ENCODE peak calls at places on chromosome 19, in five cellular contexts. Y is K562, N is endothelial cell of umbilical vein, G is A549, C is GM12878. K is an unnamed sample.

GRCh38 chr19:35756373-35757230 is at the start of gene HSPB6:
- DNase-seq in Y (no peak), G (no peak), C (no peak), N (peak; percentile 37), K (no peak)

GRCh38 chr19:58374200-58374599 is 6.6 kb downstream of the ZNF837 start:
- DNase-seq in C (no peak), N (no peak), Y (no peak), G (no peak), K (peak; percentile 72)

GRCh38 chr19:56356944-56357343 is 36.4 kb downstream of the ZNF582 start:
- DNase-seq in N (no peak), C (no peak), Y (no peak), G (no peak), K (no peak)

GRCh38 chr19:33394723-33395560 is 21.4 kb downstream of the CEBPG start:
- DNase-seq in C (no peak), G (no peak), Y (no peak), N (peak; percentile 19), K (no peak)

GRCh38 chr19:45103200-45103624 is 10.2 kb downstream of the PPP1R37 start:
- DNase-seq in G (no peak), C (no peak), Y (no peak), N (no peak), K (no peak)

GRCh38 chr19:35562336-35562735 is 1.1 kb downstream of the ATP4A start:
- DNase-seq in G (no peak), C (no peak), Y (no peak), N (no peak), K (no peak)

GRCh38 chr19:33406521-33407139 is 33.1 kb downstream of the CEBPG start:
- DNase-seq in G (peak; percentile 76), C (no peak), Y (peak; percentile 87), N (peak; percentile 57), K (peak; percentile 76)

GRCh38 chr19:50549927-50550593 is 18.2 kb downstream of the LRRC4B start:
- DNase-seq in G (no peak), N (no peak), C (no peak), Y (no peak), K (no peak)

GRCh38 chr19:30666301-30666803 is 294.2 kb downstream of the ZNF536 start:
- DNase-seq in C (no peak), Y (peak; percentile 63), N (peak; percentile 22), G (peak; percentile 48), K (peak; percentile 10)

GRCh38 chr19:51687791-51688664 is 5.1 kb upstream of the SPACA6 start:
- DNase-seq in G (peak; percentile 73), N (peak; percentile 54), Y (peak; percentile 48), C (no peak), K (no peak)

GRCh38 chr19:39934584-39935233 is at the start of gene FCGBP:
- DNase-seq in G (no peak), N (no peak), C (no peak), Y (no peak), K (no peak)

GRCh38 chr19:51779703-51780102 is 15.3 kb upstream of the FPR3 start:
- DNase-seq in Y (no peak), N (no peak), C (no peak), G (no peak), K (no peak)

GRCh38 chr19:17553256-17553655 is 2.2 kb upstream of the COLGALT1 start:
- DNase-seq in G (no peak), C (no peak), Y (no peak), N (peak; percentile 99), K (peak; percentile 66)

GRCh38 chr19:16113727-16114126 is 2.0 kb downstream of the RAB8A start:
- DNase-seq in N (no peak), C (no peak), Y (no peak), G (no peak), K (peak; percentile 68)

GRCh38 chr19:18386543-18387251 is 739 bp downstream of the GDF15 start:
- DNase-seq in C (no peak), G (peak; percentile 46), Y (peak; percentile 63), N (no peak), K (no peak)

GRCh38 chr19:13154911-13155471 is 4.8 kb downstream of the IER2 start:
- DNase-seq in C (no peak), Y (peak; percentile 42), N (peak; percentile 62), G (no peak), K (peak; percentile 79)

GRCh38 chr19:19488875-19489690 is 26.3 kb downstream of the TSSK6 start:
- DNase-seq in N (peak; percentile 86), C (peak; percentile 73), Y (peak; percentile 78), G (peak; percentile 69), K (peak; percentile 92)

GRCh38 chr19:37333457-37333856 is 37.4 kb upstream of the ZNF527 start:
- DNase-seq in G (no peak), Y (no peak), C (no peak), N (peak; percentile 42), K (no peak)

GRCh38 chr19:18053571-18054219 is 33.0 kb downstream of the IL12RB1 start:
- DNase-seq in N (no peak), Y (no peak), C (no peak), G (no peak), K (no peak)

GRCh38 chr19:47663435-47663910 is 49.7 kb upstream of the EHD2 start:
- DNase-seq in N (no peak), G (peak; percentile 31), C (no peak), Y (no peak), K (peak; percentile 65)

GRCh38 chr19:1837625-1838105 is 10.6 kb downstream of the REXO1 start:
- DNase-seq in G (no peak), Y (peak; percentile 68), C (no peak), N (peak; percentile 44), K (no peak)

GRCh38 chr19:42436006-42436405 is 6.7 kb downstream of the CXCL17 start:
- DNase-seq in G (no peak), Y (no peak), N (no peak), C (no peak), K (peak; percentile 6)

GRCh38 chr19:41691268-41691970 is 3.3 kb upstream of the CEACAM7 start:
- DNase-seq in G (peak; percentile 42), N (peak; percentile 20), Y (peak; percentile 58), C (no peak), K (peak; percentile 7)

GRCh38 chr19:19563348-19563848 is 25.3 kb downstream of the CILP2 start:
- DNase-seq in Y (no peak), G (no peak), C (no peak), N (no peak), K (no peak)

GRCh38 chr19:1082165-1082927 is 12.8 kb downstream of the POLR2E start:
- DNase-seq in C (no peak), G (peak; percentile 91), N (peak; percentile 40), Y (peak; percentile 95), K (peak; percentile 47)

GRCh38 chr19:8397746-8398721 is 7.9 kb downstream of the RAB11B start:
- DNase-seq in Y (no peak), G (no peak), N (no peak), C (no peak), K (peak; percentile 50)

GRCh38 chr19:45400192-45400591 is 4.7 kb downstream of the PPP1R13L start:
- DNase-seq in C (no peak), G (no peak), Y (no peak), N (no peak), K (no peak)

GRCh38 chr19:20928371-20928770 is 5.3 kb downstream of the ZNF85 start:
- DNase-seq in C (no peak), N (no peak), G (no peak), Y (no peak), K (no peak)

GRCh38 chr19:57099199-57099661 is 20.6 kb upstream of the USP29 start:
- DNase-seq in C (no peak), Y (peak; percentile 66), G (peak; percentile 42), N (no peak), K (peak; percentile 57)

GRCh38 chr19:49468199-49468598 is 5.8 kb upstream of the FLT3LG start:
- DNase-seq in N (no peak), G (no peak), Y (no peak), C (no peak), K (no peak)

GRCh38 chr19:49469828-49470614 is 4.0 kb upstream of the FLT3LG start:
- DNase-seq in N (no peak), G (peak; percentile 49), C (peak; percentile 84), Y (no peak), K (peak; percentile 89)

GRCh38 chr19:49465371-49465770 is 8.6 kb upstream of the FLT3LG start:
- DNase-seq in Y (no peak), N (no peak), G (no peak), C (no peak), K (no peak)

GRCh38 chr19:49470615-49470978 is 3.4 kb upstream of the FLT3LG start:
- DNase-seq in G (no peak), N (no peak), Y (no peak), C (no peak), K (no peak)

DNA sequence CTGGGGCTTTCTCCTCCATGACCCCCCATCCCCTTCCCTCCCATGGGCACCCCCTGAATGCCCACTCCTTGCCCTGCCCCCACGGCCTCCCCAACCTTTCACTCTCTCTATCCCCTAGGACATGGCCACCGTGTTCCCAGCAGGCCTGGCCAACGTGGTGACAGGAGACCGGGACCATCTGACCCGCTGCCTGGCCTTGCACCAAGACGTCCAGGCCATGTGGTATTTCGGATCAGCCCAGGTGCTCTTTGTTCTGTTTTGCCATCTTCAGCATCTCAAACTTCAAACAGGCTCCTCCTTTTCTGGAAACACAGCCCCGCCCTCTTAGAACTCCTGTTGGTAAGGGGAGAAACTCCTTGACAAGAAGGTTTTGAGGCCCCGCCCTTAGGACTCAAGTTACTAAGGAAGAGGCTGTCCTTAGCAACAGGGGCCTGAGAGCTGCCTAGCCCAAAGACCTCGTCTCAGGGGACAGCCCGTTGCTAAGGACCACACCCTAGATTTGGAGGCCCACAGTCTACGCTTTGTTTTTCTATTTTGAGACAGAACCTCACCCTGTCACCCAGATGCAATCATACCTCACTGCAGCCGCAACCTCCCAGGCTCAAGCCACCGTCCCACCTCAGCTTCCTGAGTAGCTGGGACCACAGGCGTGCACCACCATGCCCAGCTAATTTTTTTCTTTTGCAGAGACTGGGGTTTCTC is 5.1 kb upstream of the FLT3LG start:
- DNase-seq in G (peak; percentile 82), N (no peak), Y (peak; percentile 79), C (peak; percentile 97), K (peak; percentile 93)
- TF ChIP-seq MYC in G (no peak), N (no peak), Y (no peak), C (no peak), K (no peak)

DNA sequence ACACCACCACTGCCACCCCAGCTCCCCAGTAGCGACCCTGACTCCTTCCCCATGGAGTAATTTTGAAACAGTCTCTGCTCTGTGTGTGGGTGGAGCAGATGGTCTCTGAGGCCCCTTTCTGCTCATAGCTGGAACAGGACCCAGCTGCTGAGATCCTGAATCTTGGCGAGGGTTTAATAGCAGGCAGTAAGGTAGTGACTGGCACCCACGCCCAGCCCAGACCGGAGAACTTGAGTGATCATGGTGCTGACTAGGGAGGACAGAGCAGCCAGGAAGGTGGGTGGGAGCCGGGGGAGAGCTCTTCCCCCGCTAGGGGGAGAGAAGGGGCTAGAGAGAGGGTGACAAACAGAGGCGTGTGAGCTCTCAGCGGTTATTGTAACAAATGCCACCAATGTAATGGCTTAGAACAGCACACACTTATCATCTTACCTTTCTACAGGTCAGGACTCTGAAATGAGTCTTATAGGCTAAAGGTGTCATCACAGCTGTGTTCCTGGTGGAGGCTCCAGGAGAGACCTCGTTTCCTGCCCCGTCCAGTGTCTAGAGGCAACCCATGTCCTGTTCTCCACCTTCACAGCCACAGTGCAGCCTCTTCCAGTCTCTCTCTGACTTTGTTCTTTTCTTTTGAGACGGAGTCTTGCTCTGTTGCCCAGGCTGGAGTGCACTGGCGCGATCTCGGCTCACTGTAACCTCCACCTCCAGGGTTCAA is 7.2 kb upstream of the ACER1 start:
- DNase-seq in N (no peak), C (no peak), G (no peak), Y (no peak), K (peak; percentile 10)
- TF ChIP-seq CTCF in N (no peak), C (peak; percentile 5), G (no peak), Y (peak; percentile 46), K (no peak)

GRCh38 chr19:10735741-10736140 is 17.9 kb downstream of the DNM2 start:
- DNase-seq in Y (no peak), C (no peak), N (no peak), G (no peak), K (no peak)
- TF ChIP-seq MAX in Y (no peak), C (no peak), N (no peak), G (no peak), K (no peak)

GRCh38 chr19:27774827-27775226 is 1438.1 kb downstream of the UQCRFS1 start:
- DNase-seq in G (peak; percentile 76), N (no peak), Y (peak; percentile 72), C (no peak), K (peak; percentile 58)
- TF ChIP-seq MYC in G (no peak), N (no peak), Y (no peak), C (no peak), K (no peak)

K was measured in NB4.